ENCODE peak calls at places on chromosomes 1 and 21, in six cellular contexts. U is stimulated activated CD4-positive, alpha-beta T cell treated with anti-CD3 and anti-CD28 coated beads, Interleukin-12 subunit alpha, Interleukin-12 subunit beta, amount 100 ng/mL, for 4 hours; X is activated T-helper 1 cell treated with anti-CD3 and anti-CD28 coated beads, Interleukin-2, amount 50 U/mL, for 16 hours; G is GM03348; A is ovary; O is non-pigmented ciliary epithelial cell. C is an unnamed sample.

GRCh38 chr1:185570962-185571361 is 163.2 kb upstream of the HMCN1 start:
- DNase-seq in G (no peak), A (no peak), X (no peak), U (no peak), O (no peak), C (no peak)

GRCh38 chr1:6205849-6206845 is at the start of gene RNF207:
- DNase-seq in G (peak; percentile 75), O (peak; percentile 48), A (peak; percentile 59), U (peak; percentile 69), X (no peak), C (peak; percentile 86)

GRCh38 chr1:111221276-111221632 is 6.3 kb upstream of the CHI3L2 start:
- DNase-seq in U (no peak), A (no peak), O (no peak), X (no peak), G (no peak), C (no peak)

GRCh38 chr1:228830954-228831481 is 95.7 kb downstream of the RHOU start:
- DNase-seq in U (no peak), X (no peak), A (no peak), G (no peak), O (peak; percentile 36), C (peak; percentile 30)

GRCh38 chr21:45787371-45787770 is 143.8 kb downstream of the PCBP3 start:
- DNase-seq in O (no peak), U (no peak), G (no peak), A (no peak), X (no peak), C (no peak)

GRCh38 chr1:155062702-155063411 is 683 bp upstream of the EFNA4 start:
- DNase-seq in G (peak; percentile 55), U (peak; percentile 76), X (peak; percentile 60), O (no peak), A (peak; percentile 74), C (peak; percentile 75)

GRCh38 chr1:115665319-115665718 is 23.5 kb downstream of the VANGL1 start:
- DNase-seq in X (no peak), U (no peak), A (no peak), G (no peak), O (no peak), C (no peak)

GRCh38 chr1:189429610-189430009 is 1048.1 kb downstream of the BRINP3 start:
- DNase-seq in A (no peak), O (no peak), X (no peak), G (no peak), U (no peak), C (no peak)

GRCh38 chr21:43937898-43938309 is 72.9 kb downstream of the AGPAT3 start:
- DNase-seq in X (no peak), A (no peak), G (no peak), U (no peak), O (no peak), C (peak; percentile 65)

GRCh38 chr1:176149939-176150807 is 56.9 kb downstream of the COP1 start:
- DNase-seq in U (no peak), O (no peak), A (no peak), G (no peak), X (no peak), C (no peak)

GRCh38 chr1:229461032-229461668 is 27.3 kb upstream of the ACTA1 start:
- DNase-seq in G (no peak), O (no peak), X (no peak), A (no peak), U (no peak), C (no peak)

C was measured in GM12892.